ENCODE peak calls at places on chromosomes 11 and 22, in seven cellular contexts. H, N, C, U, E, G and A are unnamed samples.

GRCh38 chr11:6579681-6580080 is 23.7 kb downstream of the RRP8 start:
- DNase-seq in G (no peak), C (no peak), N (no peak), U (no peak), E (no peak), H (no peak), A (no peak)

GRCh38 chr11:122578168-122578825 is 77.2 kb upstream of the UBASH3B start:
- DNase-seq in U (no peak), N (no peak), E (peak; percentile 11), G (no peak), H (no peak), C (peak; percentile 20), A (no peak)

GRCh38 chr22:39130892-39131855 is 21.3 kb downstream of the CBX7 start:
- DNase-seq in C (peak; percentile 14), G (no peak), E (no peak), H (no peak), N (no peak), U (no peak), A (no peak)

GRCh38 chr11:57885298-57886035 is 123.9 kb downstream of the CTNND1 start:
- DNase-seq in C (peak; percentile 12), H (peak; percentile 11), E (no peak), U (no peak), G (no peak), N (no peak), A (no peak)

GRCh38 chr11:40235841-40236240 is 1223.6 kb downstream of the LRRC4C start:
- DNase-seq in E (no peak), C (no peak), U (no peak), N (no peak), H (no peak), G (no peak), A (no peak)

GRCh38 chr11:126995989-126996388 is 4.6 kb downstream of the KIRREL3 start:
- DNase-seq in N (no peak), C (no peak), U (no peak), H (no peak), G (no peak), E (no peak), A (no peak)

GRCh38 chr11:64971421-64972233 is at the start of gene MAJIN:
- DNase-seq in H (peak; percentile 89), E (no peak), G (peak; percentile 90), C (peak; percentile 19), U (peak; percentile 50), N (peak; percentile 93), A (peak; percentile 80)

GRCh38 chr11:112666253-112666652 is 295.0 kb upstream of the NCAM1 start:
- DNase-seq in E (no peak), N (no peak), H (no peak), C (no peak), G (no peak), U (no peak), A (no peak)

GRCh38 chr22:37433786-37434185 is 6.5 kb upstream of the ELFN2 start:
- DNase-seq in E (no peak), G (no peak), H (no peak), U (no peak), C (no peak), N (no peak), A (no peak)

GRCh38 chr11:59582006-59582405 is 33.6 kb downstream of the OSBP start:
- DNase-seq in H (no peak), N (no peak), C (peak; percentile 13), G (no peak), U (no peak), E (no peak), A (no peak)

GRCh38 chr11:61978703-61979661 is 11.5 kb upstream of the FTH1 start:
- DNase-seq in H (peak; percentile 90), U (no peak), N (no peak), G (no peak), E (peak; percentile 8), C (no peak), A (no peak)

GRCh38 chr11:105825141-105825540 is 196.9 kb downstream of the MSANTD4 start:
- DNase-seq in C (no peak), H (no peak), N (no peak), U (no peak), E (peak; percentile 41), G (no peak), A (no peak)

GRCh38 chr22:17920992-17921650 is 103.2 kb downstream of the MICAL3 start:
- DNase-seq in G (no peak), E (no peak), N (no peak), U (no peak), C (no peak), H (peak; percentile 50), A (no peak)

GRCh38 chr11:95065336-95065735 is 1.4 kb upstream of the SRSF8 start:
- DNase-seq in G (no peak), H (no peak), U (no peak), C (no peak), N (no peak), E (no peak), A (no peak)

GRCh38 chr11:72224587-72225410 is at the start of gene INPPL1:
- DNase-seq in C (peak; percentile 43), U (no peak), N (peak; percentile 28), G (peak; percentile 35), E (no peak), H (peak; percentile 58), A (peak; percentile 26)

GRCh38 chr11:124463990-124464389 is 18.5 kb upstream of the OR8B8 start:
- DNase-seq in U (no peak), H (no peak), N (no peak), E (no peak), G (no peak), C (no peak), A (no peak)

GRCh38 chr11:118290923-118291322 is 13.6 kb upstream of the CD3E start:
- DNase-seq in E (no peak), C (peak; percentile 6), U (no peak), N (no peak), H (peak; percentile 31), G (peak; percentile 53), A (peak; percentile 47)

GRCh38 chr11:47413908-47414684 is 5.7 kb downstream of the SLC39A13 start:
- DNase-seq in E (no peak), U (no peak), G (no peak), H (peak; percentile 80), C (peak; percentile 82), N (no peak), A (no peak)

GRCh38 chr22:29765905-29766631 is 739 bp downstream of the ZMAT5 start:
- DNase-seq in C (peak; percentile 15), H (no peak), G (peak; percentile 1), E (no peak), N (peak; percentile 4), U (no peak), A (no peak)

GRCh38 chr11:105389952-105390351 is 219.9 kb upstream of the GRIA4 start:
- DNase-seq in C (no peak), G (no peak), N (no peak), E (no peak), U (no peak), H (no peak), A (no peak)

GRCh38 chr11:76714493-76714892 is 43.9 kb upstream of the LRRC32 start:
- DNase-seq in U (no peak), C (no peak), N (no peak), E (no peak), G (no peak), H (no peak), A (no peak)

GRCh38 chr22:23098718-23099524 is 28.6 kb downstream of the GNAZ start:
- DNase-seq in N (no peak), H (no peak), G (no peak), U (peak; percentile 80), E (peak; percentile 33), C (no peak), A (no peak)